ENCODE peak calls at places on chromosome 22, in ten cellular contexts. One of them, this sample, is unnamed.

GRCh38 chr22:23213581-23214341 is 33.5 kb downstream of the BCR start:
- DNase-seq in breast epithelium: no peak
- DNase-seq in HCT116: no peak
- DNase-seq in uterus: no peak
- DNase-seq in body of pancreas: no peak
- DNase-seq in HepG2: no peak
- DNase-seq in esophagus muscularis mucosa: no peak
- DNase-seq in tibial nerve: no peak
- DNase-seq in heart left ventricle: no peak
- DNase-seq in IMR-90: no peak
- DNase-seq in this sample: no peak

GRCh38 chr22:45477366-45478107 is 25.1 kb upstream of the FBLN1 start:
- DNase-seq in breast epithelium: no peak
- DNase-seq in HCT116: no peak
- DNase-seq in uterus: no peak
- DNase-seq in body of pancreas: no peak
- DNase-seq in HepG2: no peak
- DNase-seq in esophagus muscularis mucosa: no peak
- DNase-seq in tibial nerve: no peak
- DNase-seq in heart left ventricle: no peak
- DNase-seq in IMR-90: no peak
- DNase-seq in this sample: no peak

GRCh38 chr22:27993201-27993635 is 74.2 kb upstream of the PITPNB start:
- DNase-seq in breast epithelium: no peak
- DNase-seq in HCT116: no peak
- DNase-seq in uterus: no peak
- DNase-seq in body of pancreas: peak; percentile 2
- DNase-seq in HepG2: no peak
- DNase-seq in esophagus muscularis mucosa: no peak
- DNase-seq in tibial nerve: no peak
- DNase-seq in heart left ventricle: peak; percentile 18
- DNase-seq in IMR-90: no peak
- DNase-seq in this sample: no peak

GRCh38 chr22:36374603-36375024 is 13.2 kb downstream of the MYH9 start:
- DNase-seq in breast epithelium: no peak
- DNase-seq in HCT116: peak; percentile 80
- DNase-seq in uterus: no peak
- DNase-seq in body of pancreas: no peak
- DNase-seq in HepG2: no peak
- DNase-seq in esophagus muscularis mucosa: no peak
- DNase-seq in tibial nerve: no peak
- DNase-seq in heart left ventricle: peak; percentile 48
- DNase-seq in IMR-90: peak; percentile 77
- DNase-seq in this sample: no peak

GRCh38 chr22:26174280-26174679 is 5.0 kb downstream of the SEZ6L start:
- DNase-seq in breast epithelium: no peak
- DNase-seq in HCT116: no peak
- DNase-seq in uterus: no peak
- DNase-seq in body of pancreas: no peak
- DNase-seq in HepG2: peak; percentile 23
- DNase-seq in esophagus muscularis mucosa: no peak
- DNase-seq in tibial nerve: no peak
- DNase-seq in heart left ventricle: no peak
- DNase-seq in IMR-90: no peak
- DNase-seq in this sample: no peak

GRCh38 chr22:50489363-50490243 is 2.9 kb downstream of the MIOX start:
- DNase-seq in breast epithelium: no peak
- DNase-seq in HCT116: no peak
- DNase-seq in uterus: no peak
- DNase-seq in body of pancreas: no peak
- DNase-seq in HepG2: no peak
- DNase-seq in esophagus muscularis mucosa: no peak
- DNase-seq in tibial nerve: no peak
- DNase-seq in heart left ventricle: no peak
- DNase-seq in IMR-90: no peak
- DNase-seq in this sample: no peak

GRCh38 chr22:22959147-22959827 is 71.7 kb downstream of the IGLL5 start:
- DNase-seq in breast epithelium: peak; percentile 50
- DNase-seq in HCT116: peak; percentile 80
- DNase-seq in uterus: peak; percentile 61
- DNase-seq in body of pancreas: peak; percentile 73
- DNase-seq in HepG2: peak; percentile 78
- DNase-seq in esophagus muscularis mucosa: peak; percentile 92
- DNase-seq in tibial nerve: peak; percentile 96
- DNase-seq in heart left ventricle: peak; percentile 66
- DNase-seq in IMR-90: peak; percentile 66
- DNase-seq in this sample: peak; percentile 55

GRCh38 chr22:19837915-19838314 is 16.8 kb downstream of the GNB1L start:
- DNase-seq in breast epithelium: no peak
- DNase-seq in HCT116: no peak
- DNase-seq in uterus: no peak
- DNase-seq in body of pancreas: no peak
- DNase-seq in HepG2: no peak
- DNase-seq in esophagus muscularis mucosa: no peak
- DNase-seq in tibial nerve: no peak
- DNase-seq in heart left ventricle: no peak
- DNase-seq in IMR-90: no peak
- DNase-seq in this sample: no peak

GRCh38 chr22:20127869-20128618 is 3.6 kb upstream of the ZDHHC8 start:
- DNase-seq in breast epithelium: no peak
- DNase-seq in HCT116: no peak
- DNase-seq in uterus: no peak
- DNase-seq in body of pancreas: no peak
- DNase-seq in HepG2: no peak
- DNase-seq in esophagus muscularis mucosa: no peak
- DNase-seq in tibial nerve: no peak
- DNase-seq in heart left ventricle: no peak
- DNase-seq in IMR-90: no peak
- DNase-seq in this sample: no peak

GRCh38 chr22:32528984-32529982 is 54.7 kb downstream of the FBXO7 start:
- DNase-seq in breast epithelium: peak; percentile 91
- DNase-seq in HCT116: peak; percentile 74
- DNase-seq in uterus: peak; percentile 87
- DNase-seq in body of pancreas: peak; percentile 86
- DNase-seq in HepG2: peak; percentile 91
- DNase-seq in esophagus muscularis mucosa: peak; percentile 98
- DNase-seq in tibial nerve: peak; percentile 96
- DNase-seq in heart left ventricle: peak; percentile 91
- DNase-seq in IMR-90: peak; percentile 86
- DNase-seq in this sample: peak; percentile 89

GRCh38 chr22:20867179-20868099 is 8.6 kb downstream of the SNAP29 start:
- DNase-seq in breast epithelium: no peak
- DNase-seq in HCT116: no peak
- DNase-seq in uterus: peak; percentile 58
- DNase-seq in body of pancreas: peak; percentile 34
- DNase-seq in HepG2: peak; percentile 80
- DNase-seq in esophagus muscularis mucosa: peak; percentile 93
- DNase-seq in tibial nerve: peak; percentile 66
- DNase-seq in heart left ventricle: peak; percentile 70
- DNase-seq in IMR-90: peak; percentile 46
- DNase-seq in this sample: peak; percentile 88

GRCh38 chr22:22810018-22810427 is 77.6 kb upstream of the IGLL5 start:
- DNase-seq in breast epithelium: peak; percentile 11
- DNase-seq in HCT116: peak; percentile 36
- DNase-seq in uterus: no peak
- DNase-seq in body of pancreas: peak; percentile 57
- DNase-seq in HepG2: peak; percentile 50
- DNase-seq in esophagus muscularis mucosa: peak; percentile 88
- DNase-seq in tibial nerve: peak; percentile 15
- DNase-seq in heart left ventricle: peak; percentile 65
- DNase-seq in IMR-90: peak; percentile 30
- DNase-seq in this sample: peak; percentile 63

GRCh38 chr22:28992565-28993326 is 68.9 kb downstream of the C22orf31 start:
- DNase-seq in breast epithelium: no peak
- DNase-seq in HCT116: no peak
- DNase-seq in uterus: no peak
- DNase-seq in body of pancreas: no peak
- DNase-seq in HepG2: no peak
- DNase-seq in esophagus muscularis mucosa: no peak
- DNase-seq in tibial nerve: no peak
- DNase-seq in heart left ventricle: no peak
- DNase-seq in IMR-90: no peak
- DNase-seq in this sample: no peak

GRCh38 chr22:40407831-40408717 is 37.7 kb downstream of the SGSM3 start:
- DNase-seq in breast epithelium: no peak
- DNase-seq in HCT116: no peak
- DNase-seq in uterus: no peak
- DNase-seq in body of pancreas: no peak
- DNase-seq in HepG2: no peak
- DNase-seq in esophagus muscularis mucosa: no peak
- DNase-seq in tibial nerve: no peak
- DNase-seq in heart left ventricle: no peak
- DNase-seq in IMR-90: no peak
- DNase-seq in this sample: no peak
- TF ChIP-seq POLR2A in breast epithelium: no peak
- TF ChIP-seq POLR2A in HCT116: no peak
- TF ChIP-seq POLR2A in uterus: no peak
- TF ChIP-seq POLR2A in body of pancreas: no peak
- TF ChIP-seq POLR2A in HepG2: no peak
- TF ChIP-seq POLR2A in esophagus muscularis mucosa: no peak
- TF ChIP-seq POLR2A in tibial nerve: no peak
- TF ChIP-seq POLR2A in heart left ventricle: no peak
- TF ChIP-seq POLR2A in IMR-90: no peak
- TF ChIP-seq POLR2A in this sample: no peak

GRCh38 chr22:38317995-38318715 is 922 bp upstream of the CSNK1E start:
- DNase-seq in breast epithelium: peak; percentile 81
- DNase-seq in HCT116: peak; percentile 81
- DNase-seq in uterus: peak; percentile 76
- DNase-seq in body of pancreas: peak; percentile 53
- DNase-seq in HepG2: peak; percentile 77
- DNase-seq in esophagus muscularis mucosa: no peak
- DNase-seq in tibial nerve: peak; percentile 69
- DNase-seq in heart left ventricle: peak; percentile 85
- DNase-seq in IMR-90: peak; percentile 93
- DNase-seq in this sample: peak; percentile 75
- TF ChIP-seq POLR2A in breast epithelium: no peak
- TF ChIP-seq POLR2A in HCT116: peak; percentile 63
- TF ChIP-seq POLR2A in uterus: peak; percentile 43
- TF ChIP-seq POLR2A in body of pancreas: peak; percentile 34
- TF ChIP-seq POLR2A in HepG2: peak; percentile 64
- TF ChIP-seq POLR2A in esophagus muscularis mucosa: no peak
- TF ChIP-seq POLR2A in tibial nerve: peak; percentile 39
- TF ChIP-seq POLR2A in heart left ventricle: peak; percentile 34
- TF ChIP-seq POLR2A in IMR-90: peak; percentile 29
- TF ChIP-seq POLR2A in this sample: peak; percentile 47

GRCh38 chr22:30261134-30261533 is 5.5 kb downstream of the OSM start:
- DNase-seq in breast epithelium: no peak
- DNase-seq in HCT116: no peak
- DNase-seq in uterus: no peak
- DNase-seq in body of pancreas: no peak
- DNase-seq in HepG2: peak; percentile 41
- DNase-seq in esophagus muscularis mucosa: no peak
- DNase-seq in tibial nerve: no peak
- DNase-seq in heart left ventricle: no peak
- DNase-seq in IMR-90: no peak
- DNase-seq in this sample: peak; percentile 42

GRCh38 chr22:30260682-30261081 is 6.0 kb downstream of the OSM start:
- DNase-seq in breast epithelium: no peak
- DNase-seq in HCT116: no peak
- DNase-seq in uterus: no peak
- DNase-seq in body of pancreas: no peak
- DNase-seq in HepG2: no peak
- DNase-seq in esophagus muscularis mucosa: no peak
- DNase-seq in tibial nerve: no peak
- DNase-seq in heart left ventricle: no peak
- DNase-seq in IMR-90: no peak
- DNase-seq in this sample: no peak

GRCh38 chr22:30262917-30263741 is 3.5 kb downstream of the OSM start:
- DNase-seq in breast epithelium: peak; percentile 51
- DNase-seq in HCT116: no peak
- DNase-seq in uterus: peak; percentile 78
- DNase-seq in body of pancreas: peak; percentile 78
- DNase-seq in HepG2: peak; percentile 64
- DNase-seq in esophagus muscularis mucosa: no peak
- DNase-seq in tibial nerve: peak; percentile 83
- DNase-seq in heart left ventricle: peak; percentile 69
- DNase-seq in IMR-90: peak; percentile 61
- DNase-seq in this sample: peak; percentile 78

GRCh38 chr22:30262112-30262511 is 4.5 kb downstream of the OSM start:
- DNase-seq in breast epithelium: no peak
- DNase-seq in HCT116: no peak
- DNase-seq in uterus: no peak
- DNase-seq in body of pancreas: no peak
- DNase-seq in HepG2: no peak
- DNase-seq in esophagus muscularis mucosa: no peak
- DNase-seq in tibial nerve: no peak
- DNase-seq in heart left ventricle: no peak
- DNase-seq in IMR-90: no peak
- DNase-seq in this sample: no peak

GRCh38 chr22:30260276-30260675 is 6.4 kb downstream of the OSM start:
- DNase-seq in breast epithelium: no peak
- DNase-seq in HCT116: no peak
- DNase-seq in uterus: no peak
- DNase-seq in body of pancreas: no peak
- DNase-seq in HepG2: no peak
- DNase-seq in esophagus muscularis mucosa: no peak
- DNase-seq in tibial nerve: no peak
- DNase-seq in heart left ventricle: no peak
- DNase-seq in IMR-90: no peak
- DNase-seq in this sample: no peak
- TF ChIP-seq POLR2A in breast epithelium: no peak
- TF ChIP-seq POLR2A in HCT116: no peak
- TF ChIP-seq POLR2A in uterus: no peak
- TF ChIP-seq POLR2A in body of pancreas: no peak
- TF ChIP-seq POLR2A in HepG2: no peak
- TF ChIP-seq POLR2A in esophagus muscularis mucosa: no peak
- TF ChIP-seq POLR2A in tibial nerve: no peak
- TF ChIP-seq POLR2A in heart left ventricle: no peak
- TF ChIP-seq POLR2A in IMR-90: no peak
- TF ChIP-seq POLR2A in this sample: no peak

DNA sequence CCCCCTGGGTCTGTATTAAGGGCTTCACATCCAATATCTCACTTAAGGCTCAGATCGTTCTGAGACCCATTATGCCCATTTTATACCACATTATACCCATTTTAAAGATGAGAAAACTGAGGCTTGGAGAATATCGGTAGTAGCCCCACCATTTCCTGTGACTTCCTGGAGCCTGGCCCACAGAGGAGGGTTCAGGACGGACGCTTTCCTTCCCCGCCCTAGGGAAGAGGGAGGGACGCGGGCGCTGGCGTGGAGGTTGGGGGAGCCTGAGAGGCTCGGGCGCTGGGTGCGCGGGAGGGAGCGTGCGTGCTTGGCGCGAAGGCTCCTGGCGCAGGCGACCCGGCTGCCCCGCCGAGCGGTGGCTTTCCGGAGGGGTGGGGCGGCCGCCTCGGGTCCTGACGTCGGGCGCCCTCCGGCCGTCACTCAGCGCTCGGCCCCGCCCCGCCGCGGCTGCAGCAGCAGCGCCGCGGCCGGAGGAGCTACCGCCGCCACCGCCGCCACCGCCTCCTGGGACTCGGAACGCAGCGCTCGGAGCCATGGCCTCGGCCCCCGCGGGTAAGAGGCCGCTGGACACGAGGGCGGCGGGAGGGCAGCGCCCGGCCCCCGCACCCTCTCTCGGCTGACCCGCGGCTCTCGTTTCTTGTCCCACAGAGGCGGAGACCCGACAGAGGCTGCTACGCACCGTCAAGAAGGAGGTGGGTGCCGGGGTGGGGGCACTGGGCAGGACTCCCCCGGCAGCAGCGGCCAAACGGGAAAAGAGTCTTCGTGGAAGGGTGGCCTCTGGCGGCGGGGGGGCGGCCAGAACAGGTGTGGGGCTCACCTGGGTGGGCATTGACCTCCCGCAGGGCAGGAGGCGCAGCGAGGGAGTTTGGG is at the start of gene SGSM1:
- DNase-seq in breast epithelium: peak; percentile 46
- DNase-seq in HCT116: peak; percentile 59
- DNase-seq in uterus: peak; percentile 54
- DNase-seq in body of pancreas: peak; percentile 93
- DNase-seq in HepG2: peak; percentile 25
- DNase-seq in esophagus muscularis mucosa: no peak
- DNase-seq in tibial nerve: peak; percentile 43
- DNase-seq in heart left ventricle: peak; percentile 85
- DNase-seq in IMR-90: peak; percentile 27
- DNase-seq in this sample: peak; percentile 82
- TF ChIP-seq POLR2A in breast epithelium: no peak
- TF ChIP-seq POLR2A in HCT116: peak; percentile 44
- TF ChIP-seq POLR2A in uterus: peak; percentile 68
- TF ChIP-seq POLR2A in body of pancreas: peak; percentile 59
- TF ChIP-seq POLR2A in HepG2: no peak
- TF ChIP-seq POLR2A in esophagus muscularis mucosa: no peak
- TF ChIP-seq POLR2A in tibial nerve: no peak
- TF ChIP-seq POLR2A in heart left ventricle: peak; percentile 76
- TF ChIP-seq POLR2A in IMR-90: no peak
- TF ChIP-seq POLR2A in this sample: peak; percentile 14